ENCODE peak calls at places on chromosomes 3 and 15, in seven cellular contexts. One of them, this sample, is unnamed.

GRCh38 chr3:105414841-105415240 is 48.1 kb downstream of the ALCAM start:
- DNase-seq in PC-3: no peak
- DNase-seq in HFFc6: no peak
- DNase-seq in cardiac muscle cell: peak
- DNase-seq in brain microvascular endothelial cell: peak
- DNase-seq in ovary: no peak
- DNase-seq in cardiac fibroblast: peak
- DNase-seq in this sample: no peak

GRCh38 chr3:113210608-113211369 is 568 bp upstream of the BOC start:
- DNase-seq in brain microvascular endothelial cell: no peak
- DNase-seq in ovary: peak
- DNase-seq in cardiac muscle cell: peak
- DNase-seq in cardiac fibroblast: peak
- DNase-seq in PC-3: no peak
- DNase-seq in HFFc6: no peak
- DNase-seq in this sample: no peak

GRCh38 chr3:138460536-138461205 is 26.3 kb downstream of the ESYT3 start:
- DNase-seq in brain microvascular endothelial cell: no peak
- DNase-seq in ovary: no peak
- DNase-seq in cardiac muscle cell: no peak
- DNase-seq in PC-3: no peak
- DNase-seq in cardiac fibroblast: no peak
- DNase-seq in HFFc6: no peak
- DNase-seq in this sample: no peak

GRCh38 chr3:149541091-149541491 is 66.6 kb downstream of the TM4SF4 start:
- DNase-seq in brain microvascular endothelial cell: peak
- DNase-seq in ovary: no peak
- DNase-seq in cardiac muscle cell: peak
- DNase-seq in cardiac fibroblast: no peak
- DNase-seq in HFFc6: peak
- DNase-seq in PC-3: no peak
- DNase-seq in this sample: no peak

GRCh38 chr3:14142567-14143270 is 17.9 kb downstream of the TMEM43 start:
- DNase-seq in cardiac fibroblast: no peak
- DNase-seq in ovary: no peak
- DNase-seq in HFFc6: no peak
- DNase-seq in cardiac muscle cell: no peak
- DNase-seq in brain microvascular endothelial cell: no peak
- DNase-seq in PC-3: no peak
- DNase-seq in this sample: no peak

GRCh38 chr15:71226536-71227455 is 111.5 kb downstream of the THSD4 start:
- DNase-seq in PC-3: no peak
- DNase-seq in HFFc6: no peak
- DNase-seq in ovary: no peak
- DNase-seq in cardiac fibroblast: no peak
- DNase-seq in cardiac muscle cell: no peak
- DNase-seq in brain microvascular endothelial cell: no peak
- DNase-seq in this sample: no peak

GRCh38 chr15:63492541-63493077 is 11.8 kb upstream of the USP3 start:
- DNase-seq in cardiac fibroblast: peak
- DNase-seq in HFFc6: no peak
- DNase-seq in brain microvascular endothelial cell: no peak
- DNase-seq in cardiac muscle cell: peak
- DNase-seq in PC-3: peak
- DNase-seq in ovary: no peak
- DNase-seq in this sample: no peak

GRCh38 chr3:108459225-108459624 is 51.2 kb downstream of the MYH15 start:
- DNase-seq in HFFc6: no peak
- DNase-seq in ovary: no peak
- DNase-seq in brain microvascular endothelial cell: no peak
- DNase-seq in cardiac fibroblast: no peak
- DNase-seq in PC-3: no peak
- DNase-seq in cardiac muscle cell: no peak
- DNase-seq in this sample: no peak

GRCh38 chr15:47609693-47610092 is 107.6 kb upstream of the SEMA6D start:
- DNase-seq in PC-3: no peak
- DNase-seq in cardiac muscle cell: no peak
- DNase-seq in HFFc6: no peak
- DNase-seq in cardiac fibroblast: no peak
- DNase-seq in brain microvascular endothelial cell: no peak
- DNase-seq in ovary: no peak
- DNase-seq in this sample: no peak

GRCh38 chr15:98904466-98905048 is 103.0 kb downstream of the PGPEP1L start:
- DNase-seq in cardiac fibroblast: peak
- DNase-seq in brain microvascular endothelial cell: peak
- DNase-seq in PC-3: peak
- DNase-seq in ovary: no peak
- DNase-seq in cardiac muscle cell: peak
- DNase-seq in HFFc6: peak
- DNase-seq in this sample: no peak

GRCh38 chr3:114586119-114586518 is 292.3 kb downstream of the TIGIT start:
- DNase-seq in cardiac fibroblast: no peak
- DNase-seq in ovary: no peak
- DNase-seq in cardiac muscle cell: no peak
- DNase-seq in brain microvascular endothelial cell: no peak
- DNase-seq in HFFc6: peak
- DNase-seq in PC-3: peak
- DNase-seq in this sample: no peak

DNA sequence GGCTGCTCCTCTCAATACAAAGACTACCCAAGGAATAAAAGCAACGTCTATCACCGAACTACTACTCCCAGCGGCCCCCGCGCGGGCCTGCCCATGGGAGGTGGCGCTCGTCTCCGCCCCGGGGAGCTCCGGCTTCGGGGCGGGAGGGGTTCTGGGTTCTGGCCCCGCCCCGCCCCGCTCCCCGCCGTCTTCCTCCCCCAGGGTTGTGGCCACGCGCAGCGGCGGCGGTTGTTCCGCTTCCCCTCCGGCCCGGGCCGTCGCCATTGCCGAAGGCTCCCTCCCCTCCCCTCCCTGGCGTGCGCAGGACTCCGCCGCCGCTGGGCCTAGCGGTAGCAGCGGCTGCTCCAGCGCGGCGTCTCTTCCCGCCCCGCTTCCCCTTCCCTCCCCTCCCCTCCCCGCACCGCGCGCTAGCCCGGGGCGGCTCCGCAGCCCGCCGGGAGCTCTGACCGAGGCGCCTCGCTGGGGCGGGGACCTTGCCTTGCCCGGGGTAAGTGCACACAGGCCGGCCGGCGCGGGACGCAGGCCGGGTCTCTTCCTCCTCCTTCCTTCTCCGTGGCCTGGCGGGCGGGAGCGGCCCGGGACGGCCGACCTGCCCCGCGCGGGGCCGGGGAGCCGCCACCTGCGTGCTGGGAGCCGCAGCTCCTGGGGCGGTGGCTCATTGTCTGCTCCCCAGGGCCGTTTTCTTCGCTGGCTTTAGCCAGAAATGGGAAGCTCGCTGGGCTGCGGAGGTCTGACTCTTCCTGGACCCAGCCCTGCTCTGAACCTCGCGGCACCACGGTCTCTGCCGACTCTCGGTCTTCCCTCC is at the start of gene PAK2:
- DNase-seq in brain microvascular endothelial cell: peak
- DNase-seq in ovary: peak
- DNase-seq in HFFc6: peak
- DNase-seq in PC-3: peak
- DNase-seq in cardiac muscle cell: peak
- DNase-seq in cardiac fibroblast: peak
- DNase-seq in this sample: peak
- TF ChIP-seq CTCF in brain microvascular endothelial cell: peak
- TF ChIP-seq CTCF in ovary: no peak
- TF ChIP-seq CTCF in HFFc6: peak
- TF ChIP-seq CTCF in PC-3: no peak
- TF ChIP-seq CTCF in cardiac muscle cell: no peak
- TF ChIP-seq CTCF in cardiac fibroblast: no peak
- TF ChIP-seq CTCF in this sample: no peak

GRCh38 chr3:184290331-184290730 is 8.7 kb upstream of the PSMD2 start:
- DNase-seq in PC-3: no peak
- DNase-seq in brain microvascular endothelial cell: no peak
- DNase-seq in cardiac muscle cell: no peak
- DNase-seq in HFFc6: no peak
- DNase-seq in ovary: no peak
- DNase-seq in cardiac fibroblast: no peak
- DNase-seq in this sample: no peak
- TF ChIP-seq CTCF in PC-3: no peak
- TF ChIP-seq CTCF in brain microvascular endothelial cell: no peak
- TF ChIP-seq CTCF in cardiac muscle cell: no peak
- TF ChIP-seq CTCF in HFFc6: no peak
- TF ChIP-seq CTCF in ovary: no peak
- TF ChIP-seq CTCF in cardiac fibroblast: no peak
- TF ChIP-seq CTCF in this sample: no peak

DNA sequence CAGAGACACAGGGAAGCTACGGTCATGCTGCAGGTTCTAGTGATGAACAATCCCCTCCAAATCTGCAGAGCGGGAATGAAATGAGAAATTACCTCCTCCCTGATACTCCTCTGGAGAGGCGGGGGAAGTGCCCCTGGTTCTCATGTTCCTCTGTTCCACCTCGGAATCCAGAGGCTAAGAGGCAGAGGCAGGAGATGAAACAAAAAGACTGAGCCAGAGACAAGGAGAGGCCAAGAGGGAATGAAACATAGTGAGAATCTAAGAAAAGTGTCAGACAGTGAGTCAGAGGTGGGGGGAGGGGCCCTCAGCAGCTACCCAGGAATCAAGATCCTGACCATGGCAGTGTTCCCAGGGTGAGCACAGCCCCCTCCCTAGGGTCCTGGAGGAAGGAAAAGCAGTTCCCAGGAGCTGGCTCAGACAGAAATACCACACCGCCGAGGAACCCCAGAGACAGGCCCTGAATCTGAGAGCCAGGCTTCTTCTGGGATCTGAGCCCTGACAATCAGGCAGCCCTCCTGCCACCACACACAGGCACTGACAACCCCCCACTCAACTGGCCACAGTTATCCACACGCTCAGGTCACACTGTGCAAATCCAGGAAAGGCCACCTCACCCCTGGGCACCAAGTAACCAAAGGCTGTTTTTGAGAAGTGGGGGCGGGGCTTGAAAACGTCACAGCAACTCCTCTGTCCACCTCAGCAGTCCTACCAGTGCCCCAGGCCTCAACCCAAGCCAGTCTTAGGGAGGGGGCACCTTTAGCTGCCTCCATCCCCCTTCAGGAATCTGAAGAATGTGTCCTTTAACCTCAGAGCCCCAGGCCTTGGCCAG is 2.4 kb downstream of the CSRNP1 start:
- DNase-seq in cardiac fibroblast: peak
- DNase-seq in ovary: peak
- DNase-seq in PC-3: peak
- DNase-seq in HFFc6: peak
- DNase-seq in cardiac muscle cell: peak
- DNase-seq in brain microvascular endothelial cell: peak
- DNase-seq in this sample: peak
- TF ChIP-seq CTCF in cardiac fibroblast: no peak
- TF ChIP-seq CTCF in ovary: no peak
- TF ChIP-seq CTCF in PC-3: no peak
- TF ChIP-seq CTCF in HFFc6: no peak
- TF ChIP-seq CTCF in cardiac muscle cell: no peak
- TF ChIP-seq CTCF in brain microvascular endothelial cell: peak
- TF ChIP-seq CTCF in this sample: no peak

GRCh38 chr15:23472033-23472432 is 25.0 kb upstream of the GOLGA6L2 start:
- DNase-seq in cardiac muscle cell: no peak
- DNase-seq in cardiac fibroblast: no peak
- DNase-seq in ovary: no peak
- DNase-seq in PC-3: no peak
- DNase-seq in HFFc6: no peak
- DNase-seq in brain microvascular endothelial cell: no peak
- DNase-seq in this sample: no peak

GRCh38 chr15:23472678-23473077 is 25.6 kb upstream of the GOLGA6L2 start:
- DNase-seq in cardiac muscle cell: no peak
- DNase-seq in cardiac fibroblast: no peak
- DNase-seq in brain microvascular endothelial cell: no peak
- DNase-seq in HFFc6: no peak
- DNase-seq in PC-3: peak
- DNase-seq in ovary: no peak
- DNase-seq in this sample: no peak

DNA sequence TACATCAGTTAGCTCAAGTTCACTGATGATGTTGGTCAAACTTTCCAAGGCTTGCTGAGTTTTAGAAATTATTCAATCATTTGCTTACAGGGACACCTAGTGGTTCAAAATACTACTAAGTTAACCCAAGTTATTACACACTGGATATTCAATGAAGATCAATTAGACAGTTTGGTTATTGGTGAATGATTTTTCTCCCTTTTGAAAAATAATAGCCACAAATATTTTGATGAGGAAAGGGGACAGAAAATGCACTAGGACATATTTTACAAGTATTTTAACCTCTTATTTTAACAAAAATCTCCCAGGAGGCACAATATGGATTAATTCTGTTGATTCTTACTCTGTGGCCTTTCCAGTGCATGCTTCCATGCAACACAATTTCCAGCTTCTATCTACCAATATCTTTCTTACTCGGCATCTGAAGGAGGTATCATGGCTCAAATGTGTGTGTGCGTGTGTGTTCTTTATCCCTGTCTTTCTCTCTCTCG is 20.1 kb upstream of the GOLGA6L2 start:
- DNase-seq in HFFc6: peak
- DNase-seq in cardiac muscle cell: peak
- DNase-seq in ovary: no peak
- DNase-seq in cardiac fibroblast: peak
- DNase-seq in brain microvascular endothelial cell: no peak
- DNase-seq in PC-3: peak
- DNase-seq in this sample: peak
- TF ChIP-seq CTCF in HFFc6: peak
- TF ChIP-seq CTCF in cardiac muscle cell: peak
- TF ChIP-seq CTCF in ovary: no peak
- TF ChIP-seq CTCF in cardiac fibroblast: peak
- TF ChIP-seq CTCF in brain microvascular endothelial cell: no peak
- TF ChIP-seq CTCF in PC-3: peak
- TF ChIP-seq CTCF in this sample: peak

GRCh38 chr3:140580746-140581145 is 97.1 kb upstream of the TRIM42 start:
- DNase-seq in brain microvascular endothelial cell: no peak
- DNase-seq in HFFc6: no peak
- DNase-seq in cardiac muscle cell: no peak
- DNase-seq in ovary: no peak
- DNase-seq in cardiac fibroblast: no peak
- DNase-seq in PC-3: peak
- DNase-seq in this sample: no peak

GRCh38 chr3:140577911-140578310 is 100.0 kb upstream of the TRIM42 start:
- DNase-seq in cardiac fibroblast: no peak
- DNase-seq in HFFc6: no peak
- DNase-seq in PC-3: no peak
- DNase-seq in brain microvascular endothelial cell: no peak
- DNase-seq in ovary: no peak
- DNase-seq in cardiac muscle cell: no peak
- DNase-seq in this sample: no peak

GRCh38 chr3:140584549-140584948 is 93.3 kb upstream of the TRIM42 start:
- DNase-seq in ovary: no peak
- DNase-seq in PC-3: no peak
- DNase-seq in brain microvascular endothelial cell: no peak
- DNase-seq in cardiac fibroblast: no peak
- DNase-seq in cardiac muscle cell: no peak
- DNase-seq in HFFc6: no peak
- DNase-seq in this sample: no peak

GRCh38 chr3:140576444-140576843 is 101.4 kb upstream of the TRIM42 start:
- DNase-seq in cardiac fibroblast: no peak
- DNase-seq in ovary: no peak
- DNase-seq in cardiac muscle cell: no peak
- DNase-seq in brain microvascular endothelial cell: no peak
- DNase-seq in HFFc6: no peak
- DNase-seq in PC-3: no peak
- DNase-seq in this sample: no peak

GRCh38 chr3:140579260-140579659 is 98.6 kb upstream of the TRIM42 start:
- DNase-seq in PC-3: no peak
- DNase-seq in cardiac fibroblast: no peak
- DNase-seq in brain microvascular endothelial cell: no peak
- DNase-seq in HFFc6: no peak
- DNase-seq in cardiac muscle cell: no peak
- DNase-seq in ovary: no peak
- DNase-seq in this sample: no peak
- TF ChIP-seq CTCF in PC-3: no peak
- TF ChIP-seq CTCF in cardiac fibroblast: no peak
- TF ChIP-seq CTCF in brain microvascular endothelial cell: no peak
- TF ChIP-seq CTCF in HFFc6: no peak
- TF ChIP-seq CTCF in cardiac muscle cell: no peak
- TF ChIP-seq CTCF in ovary: no peak
- TF ChIP-seq CTCF in this sample: no peak

This sample was measured in AG09319.